ENCODE peak calls at places on chromosomes 3 and 15, in four cellular contexts. C is C1 segment of cervical spinal cord; Q is activated CD8-positive, alpha-beta memory T cell treated with anti-CD3 and anti-CD28 coated beads for 48 hours; H is HFFc6. M is an unnamed sample.
A peak's percentile ranks its signal among the peaks of the same experiment; 100 is the strongest.

GRCh38 chr3:101253429-101253828 is 66.9 kb downstream of the IMPG2 start:
- DNase-seq in C (no peak), Q (no peak), H (no peak), M (no peak)

GRCh38 chr3:197600796-197601565 is 45.2 kb upstream of the BDH1 start:
- DNase-seq in H (no peak), C (no peak), Q (no peak), M (no peak)

GRCh38 chr15:76930831-76931396 is 635 bp upstream of the RCN2 start:
- DNase-seq in H (no peak), C (no peak), Q (no peak), M (peak; percentile 9)

GRCh38 chr15:64740361-64741170 is 34.8 kb downstream of the RBPMS2 start:
- DNase-seq in H (peak; percentile 73), Q (no peak), C (no peak), M (peak; percentile 46)

GRCh38 chr3:115819785-115820384 is 196.6 kb downstream of the GAP43 start:
- DNase-seq in H (peak; percentile 76), Q (no peak), C (no peak), M (peak; percentile 87)

GRCh38 chr15:73991260-73991659 is 835 bp downstream of the STOML1 start:
- DNase-seq in Q (no peak), H (no peak), C (peak; percentile 62), M (peak; percentile 58)

GRCh38 chr3:18420584-18420983 is 4.6 kb downstream of the SATB1 start:
- DNase-seq in C (no peak), H (no peak), Q (no peak), M (no peak)

GRCh38 chr15:48062476-48062875 is 58.3 kb upstream of the SLC24A5 start:
- DNase-seq in Q (no peak), C (no peak), H (peak; percentile 17), M (peak; percentile 53)

GRCh38 chr3:95341314-95341713 is 1278.5 kb downstream of the NSUN3 start:
- DNase-seq in H (no peak), Q (no peak), C (no peak), M (no peak)

GRCh38 chr15:81054236-81054635 is 53.5 kb downstream of the TLNRD1 start:
- DNase-seq in C (no peak), Q (no peak), H (peak; percentile 82), M (no peak)

GRCh38 chr15:67185051-67185450 is 69.4 kb downstream of the AAGAB start:
- DNase-seq in Q (no peak), H (no peak), C (no peak), M (no peak)

M was measured in dermis blood vessel endothelial cell.